ENCODE peak calls at places on chromosomes 5 and 9, in six cellular contexts. Z, H, R, J, Y and K are unnamed samples.

GRCh38 chr5:124755565-124755964 is 9.1 kb upstream of the ZNF608 start:
- DNase-seq in Z (peak), H (no peak), R (no peak), J (peak), Y (peak), K (no peak)

GRCh38 chr5:109690456-109691247 is 925 bp downstream of the MAN2A1 start:
- DNase-seq in Z (peak), H (peak), R (peak), J (peak), Y (peak), K (peak)

GRCh38 chr9:35042081-35042604 is 30.3 kb downstream of the VCP start:
- DNase-seq in Z (no peak), H (no peak), R (no peak), J (no peak), Y (no peak), K (no peak)

GRCh38 chr5:66742083-66742895 is 146.1 kb downstream of the MAST4 start:
- DNase-seq in Z (peak), H (peak), R (no peak), J (peak), Y (peak), K (no peak)

GRCh38 chr9:35489313-35490154 is at the start of gene RUSC2:
- DNase-seq in Z (peak), H (peak), R (peak), J (peak), Y (peak), K (peak)

GRCh38 chr5:33890147-33890546 is 1.6 kb downstream of the ADAMTS12 start:
- DNase-seq in Z (peak), H (no peak), R (no peak), J (no peak), Y (no peak), K (no peak)

GRCh38 chr9:100408541-100409175 is 18.3 kb upstream of the MSANTD3 start:
- DNase-seq in Z (no peak), H (no peak), R (peak), J (no peak), Y (no peak), K (no peak)

GRCh38 chr5:78768781-78769380 is 120.3 kb upstream of the LHFPL2 start:
- DNase-seq in Z (no peak), H (no peak), R (no peak), J (no peak), Y (no peak), K (no peak)

GRCh38 chr9:82382887-82383616 is 394.5 kb downstream of the SPATA31D1 start:
- DNase-seq in Z (no peak), H (no peak), R (no peak), J (no peak), Y (no peak), K (no peak)

GRCh38 chr5:2685651-2686050 is 65.8 kb downstream of the IRX2 start:
- DNase-seq in Z (no peak), H (no peak), R (no peak), J (no peak), Y (no peak), K (no peak)

GRCh38 chr5:116738270-116738947 is 163.8 kb upstream of the SEMA6A start:
- DNase-seq in Z (no peak), H (no peak), R (no peak), J (no peak), Y (no peak), K (no peak)

GRCh38 chr5:139164020-139164419 is 34.1 kb downstream of the SIL1 start:
- DNase-seq in Z (no peak), H (no peak), R (no peak), J (no peak), Y (no peak), K (peak)

GRCh38 chr9:38343552-38343951 is 49.0 kb upstream of the ALDH1B1 start:
- DNase-seq in Z (no peak), H (no peak), R (peak), J (no peak), Y (no peak), K (no peak)

GRCh38 chr9:81372628-81373191 is 316.6 kb downstream of the TLE1 start:
- DNase-seq in Z (no peak), H (no peak), R (no peak), J (no peak), Y (no peak), K (no peak)

GRCh38 chr5:163609910-163610309 is 104.5 kb downstream of the MAT2B start:
- DNase-seq in Z (no peak), H (no peak), R (no peak), J (no peak), Y (no peak), K (no peak)

GRCh38 chr5:77239126-77239741 is 28.8 kb downstream of the PDE8B start:
- DNase-seq in Z (peak), H (no peak), R (no peak), J (peak), Y (no peak), K (peak)

GRCh38 chr9:37486256-37486615 is 488 bp downstream of the POLR1E start:
- DNase-seq in Z (no peak), H (no peak), R (no peak), J (no peak), Y (peak), K (no peak)

GRCh38 chr5:137531266-137531665 is 32.1 kb upstream of the SPOCK1 start:
- DNase-seq in Z (no peak), H (no peak), R (no peak), J (no peak), Y (no peak), K (no peak)

GRCh38 chr9:137463194-137463930 is 4.2 kb upstream of the NSMF start:
- DNase-seq in Z (peak), H (no peak), R (no peak), J (no peak), Y (no peak), K (no peak)

GRCh38 chr9:95225016-95225745 is 92.3 kb downstream of the FANCC start:
- DNase-seq in Z (peak), H (no peak), R (no peak), J (peak), Y (no peak), K (no peak)

GRCh38 chr5:16492398-16493175 is 27.0 kb upstream of the ZNF622 start:
- DNase-seq in Z (no peak), H (no peak), R (no peak), J (peak), Y (no peak), K (no peak)

GRCh38 chr5:91266184-91266705 is 116.9 kb downstream of the ARRDC3 start:
- DNase-seq in Z (no peak), H (no peak), R (no peak), J (peak), Y (peak), K (peak)
- TF ChIP-seq MAX in Z (no peak), H (no peak), R (no peak), J (no peak), Y (no peak), K (no peak)

DNA sequence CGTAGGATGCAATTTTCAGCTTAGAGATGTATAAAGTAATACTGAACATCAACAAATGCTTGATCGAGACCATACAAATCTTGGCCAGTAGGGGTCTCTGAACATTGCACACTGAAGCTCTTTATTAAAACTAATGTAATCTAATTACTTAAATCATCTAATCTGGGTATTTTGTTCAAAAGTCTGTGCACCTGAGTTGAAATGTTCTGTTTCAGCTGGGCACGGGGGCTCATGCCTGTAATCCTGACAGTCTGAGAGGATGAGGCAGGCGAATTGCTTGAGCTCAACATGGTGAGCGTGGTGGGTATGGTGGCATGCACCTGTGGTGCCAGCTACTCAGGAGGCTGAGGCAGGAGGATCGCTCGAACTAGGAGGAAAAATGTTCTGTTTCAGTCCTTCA is 41.0 kb downstream of the ESM1 start:
- DNase-seq in Z (no peak), H (no peak), R (no peak), J (peak), Y (peak), K (peak)
- TF ChIP-seq JUN in Z (no peak), H (no peak), R (no peak), J (no peak), Y (no peak), K (no peak)

GRCh38 chr5:96579711-96580110 is 82.5 kb upstream of the CAST start:
- DNase-seq in Z (no peak), H (no peak), R (no peak), J (no peak), Y (no peak), K (no peak)
- TF ChIP-seq MAX in Z (no peak), H (no peak), R (no peak), J (no peak), Y (no peak), K (no peak)

GRCh38 chr9:122402403-122403268 is 31.8 kb downstream of the PTGS1 start:
- DNase-seq in Z (peak), H (no peak), R (no peak), J (peak), Y (peak), K (peak)
- TF ChIP-seq JUN in Z (no peak), H (no peak), R (no peak), J (no peak), Y (peak), K (peak)